ENCODE peak calls at places on chromosomes 2 and 18, in seven cellular contexts. One of them, this sample, is unnamed. For H3K36me3, the result is how much of the 10 kb centered on the place peaks cover.

GRCh38 chr2:180925700-180926099 is 54.7 kb upstream of the UBE2E3 start:
- DNase-seq in SK-N-SH: no peak
- DNase-seq in HCT116: no peak
- DNase-seq in GM12878: no peak
- DNase-seq in H1: no peak
- DNase-seq in endothelial cell of umbilical vein: no peak
- DNase-seq in K562: no peak
- DNase-seq in this sample: no peak

GRCh38 chr2:165268751-165269150 is 29.5 kb downstream of the SCN2A start:
- DNase-seq in endothelial cell of umbilical vein: no peak
- DNase-seq in GM12878: no peak
- DNase-seq in K562: no peak
- DNase-seq in SK-N-SH: no peak
- DNase-seq in HCT116: no peak
- DNase-seq in H1: no peak
- DNase-seq in this sample: no peak

GRCh38 chr2:36511858-36512630 is 85.9 kb downstream of the FEZ2 start:
- DNase-seq in H1: no peak
- DNase-seq in K562: peak
- DNase-seq in GM12878: no peak
- DNase-seq in endothelial cell of umbilical vein: no peak
- DNase-seq in HCT116: no peak
- DNase-seq in SK-N-SH: no peak
- DNase-seq in this sample: no peak

GRCh38 chr2:127566139-127566417 is 30.6 kb downstream of the MYO7B start:
- DNase-seq in endothelial cell of umbilical vein: no peak
- DNase-seq in SK-N-SH: no peak
- DNase-seq in GM12878: no peak
- DNase-seq in K562: no peak
- DNase-seq in HCT116: no peak
- DNase-seq in H1: no peak
- DNase-seq in this sample: no peak

GRCh38 chr18:36665952-36666351 is 162.8 kb downstream of the TPGS2 start:
- DNase-seq in K562: no peak
- DNase-seq in HCT116: no peak
- DNase-seq in H1: no peak
- DNase-seq in GM12878: no peak
- DNase-seq in SK-N-SH: no peak
- DNase-seq in endothelial cell of umbilical vein: no peak
- DNase-seq in this sample: no peak

GRCh38 chr18:5064846-5065245 is 132.2 kb downstream of the AKAIN1 start:
- DNase-seq in HCT116: no peak
- DNase-seq in GM12878: no peak
- DNase-seq in K562: no peak
- DNase-seq in H1: no peak
- DNase-seq in SK-N-SH: no peak
- DNase-seq in endothelial cell of umbilical vein: no peak
- DNase-seq in this sample: peak

GRCh38 chr2:20567159-20567925 is 83.6 kb downstream of the HS1BP3 start:
- DNase-seq in H1: peak
- DNase-seq in HCT116: no peak
- DNase-seq in SK-N-SH: no peak
- DNase-seq in K562: no peak
- DNase-seq in endothelial cell of umbilical vein: peak
- DNase-seq in GM12878: no peak
- DNase-seq in this sample: no peak

GRCh38 chr2:129479892-129480291 is 499.6 kb upstream of the RAB6C start:
- DNase-seq in HCT116: no peak
- DNase-seq in K562: no peak
- DNase-seq in endothelial cell of umbilical vein: no peak
- DNase-seq in SK-N-SH: no peak
- DNase-seq in H1: peak
- DNase-seq in GM12878: no peak
- DNase-seq in this sample: no peak

GRCh38 chr2:134988994-134989605 is 58.1 kb downstream of the MAP3K19 start:
- DNase-seq in GM12878: no peak
- DNase-seq in K562: peak
- DNase-seq in H1: no peak
- DNase-seq in endothelial cell of umbilical vein: peak
- DNase-seq in SK-N-SH: peak
- DNase-seq in HCT116: peak
- DNase-seq in this sample: peak

GRCh38 chr2:206392118-206392517 is 51.2 kb upstream of the ADAM23 start:
- DNase-seq in SK-N-SH: peak
- DNase-seq in HCT116: peak
- DNase-seq in K562: peak
- DNase-seq in H1: peak
- DNase-seq in GM12878: no peak
- DNase-seq in endothelial cell of umbilical vein: peak
- DNase-seq in this sample: no peak

GRCh38 chr18:41820784-41821183 is 134.2 kb upstream of the PIK3C3 start:
- DNase-seq in K562: no peak
- DNase-seq in GM12878: no peak
- DNase-seq in endothelial cell of umbilical vein: no peak
- DNase-seq in SK-N-SH: no peak
- DNase-seq in H1: no peak
- DNase-seq in HCT116: no peak
- DNase-seq in this sample: no peak

DNA sequence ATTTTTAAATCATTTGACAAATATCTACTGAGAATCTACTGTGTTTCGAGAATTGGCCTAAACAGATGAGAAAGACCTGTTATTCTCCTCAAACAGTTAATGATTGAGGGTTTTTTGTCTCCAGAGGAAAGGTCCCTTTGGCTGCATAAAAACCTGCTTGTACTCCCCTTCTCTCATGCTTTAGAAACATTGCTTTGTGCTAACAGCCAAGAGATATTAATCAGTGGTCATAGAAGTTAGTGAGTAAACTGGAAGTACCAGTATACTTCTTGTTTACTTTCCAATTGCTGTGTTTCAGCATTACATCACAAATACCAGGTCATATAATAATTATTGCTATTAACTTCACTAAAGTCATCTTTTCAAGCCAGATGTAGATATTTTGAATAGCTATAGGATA is 34.1 kb downstream of the ITGB6 start:
- DNase-seq in endothelial cell of umbilical vein: no peak
- DNase-seq in SK-N-SH: no peak
- DNase-seq in H1: no peak
- DNase-seq in GM12878: no peak
- DNase-seq in K562: no peak
- DNase-seq in HCT116: no peak
- DNase-seq in this sample: no peak
- TF ChIP-seq POLR2AphosphoS5 in endothelial cell of umbilical vein: no peak
- TF ChIP-seq POLR2AphosphoS5 in SK-N-SH: no peak
- TF ChIP-seq POLR2AphosphoS5 in H1: no peak
- TF ChIP-seq POLR2AphosphoS5 in GM12878: no peak
- TF ChIP-seq POLR2AphosphoS5 in K562: no peak
- TF ChIP-seq POLR2AphosphoS5 in HCT116: no peak
- TF ChIP-seq POLR2AphosphoS5 in this sample: no peak

GRCh38 chr18:23870963-23871362 is 143.6 kb upstream of the TTC39C start:
- DNase-seq in SK-N-SH: no peak
- DNase-seq in HCT116: no peak
- DNase-seq in K562: no peak
- DNase-seq in H1: no peak
- DNase-seq in endothelial cell of umbilical vein: no peak
- DNase-seq in GM12878: no peak
- DNase-seq in this sample: no peak

GRCh38 chr18:23871410-23871809 is 143.1 kb upstream of the TTC39C start:
- DNase-seq in K562: no peak
- DNase-seq in HCT116: no peak
- DNase-seq in GM12878: peak
- DNase-seq in SK-N-SH: peak
- DNase-seq in endothelial cell of umbilical vein: peak
- DNase-seq in H1: no peak
- DNase-seq in this sample: no peak

GRCh38 chr18:23876496-23876895 is 138.1 kb upstream of the TTC39C start:
- DNase-seq in SK-N-SH: no peak
- DNase-seq in GM12878: no peak
- DNase-seq in HCT116: no peak
- DNase-seq in K562: no peak
- DNase-seq in endothelial cell of umbilical vein: no peak
- DNase-seq in H1: no peak
- DNase-seq in this sample: no peak

GRCh38 chr18:23875966-23876365 is 138.6 kb upstream of the TTC39C start:
- DNase-seq in H1: no peak
- DNase-seq in K562: no peak
- DNase-seq in SK-N-SH: no peak
- DNase-seq in GM12878: no peak
- DNase-seq in endothelial cell of umbilical vein: no peak
- DNase-seq in HCT116: no peak
- DNase-seq in this sample: no peak

GRCh38 chr18:23872701-23873550 is 141.6 kb upstream of the TTC39C start:
- DNase-seq in HCT116: peak
- DNase-seq in H1: no peak
- DNase-seq in endothelial cell of umbilical vein: no peak
- DNase-seq in SK-N-SH: no peak
- DNase-seq in K562: no peak
- DNase-seq in GM12878: no peak
- DNase-seq in this sample: no peak
- H3K9ac ChIP-seq in HCT116: peak
- H3K9ac ChIP-seq in H1: no peak
- H3K9ac ChIP-seq in endothelial cell of umbilical vein: no peak
- H3K9ac ChIP-seq in SK-N-SH: no peak
- H3K9ac ChIP-seq in K562: no peak
- H3K9ac ChIP-seq in GM12878: no peak
- H3K9ac ChIP-seq in this sample: no peak

GRCh38 chr2:232815569-232815968 is 39.2 kb upstream of the KCNJ13 start:
- DNase-seq in H1: no peak
- DNase-seq in GM12878: no peak
- DNase-seq in HCT116: no peak
- DNase-seq in endothelial cell of umbilical vein: no peak
- DNase-seq in SK-N-SH: no peak
- DNase-seq in K562: no peak
- DNase-seq in this sample: no peak

GRCh38 chr2:232809349-232810124 is 33.2 kb upstream of the KCNJ13 start:
- DNase-seq in endothelial cell of umbilical vein: no peak
- DNase-seq in H1: no peak
- DNase-seq in K562: no peak
- DNase-seq in GM12878: no peak
- DNase-seq in SK-N-SH: no peak
- DNase-seq in HCT116: no peak
- DNase-seq in this sample: no peak

DNA sequence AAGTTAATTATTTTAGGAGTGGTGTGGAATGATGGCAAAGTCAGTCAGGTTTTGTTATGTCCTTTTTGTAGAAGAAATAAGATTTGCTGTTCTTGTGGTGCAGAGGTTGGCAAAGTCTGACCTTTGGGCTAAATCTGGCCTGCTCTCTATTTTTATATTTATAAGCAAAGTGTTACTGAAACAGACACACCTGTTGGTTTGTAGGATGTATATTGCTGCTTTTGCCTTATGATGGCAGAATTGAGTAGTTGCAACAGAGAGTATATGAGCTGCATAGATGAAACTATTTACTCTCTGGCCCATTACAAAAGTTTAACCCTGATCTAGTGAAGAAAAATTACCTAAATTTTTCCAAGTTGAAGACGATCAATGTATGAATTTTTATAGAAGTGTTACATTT is 34.1 kb upstream of the KCNJ13 start:
- DNase-seq in GM12878: no peak
- DNase-seq in H1: no peak
- DNase-seq in HCT116: no peak
- DNase-seq in K562: no peak
- DNase-seq in endothelial cell of umbilical vein: no peak
- DNase-seq in SK-N-SH: no peak
- DNase-seq in this sample: no peak
- H3K36me3 ChIP-seq in GM12878: under half
- H3K36me3 ChIP-seq in H1: half or more
- H3K36me3 ChIP-seq in HCT116: under half
- H3K36me3 ChIP-seq in K562: half or more
- H3K36me3 ChIP-seq in endothelial cell of umbilical vein: under half
- H3K36me3 ChIP-seq in SK-N-SH: half or more
- H3K36me3 ChIP-seq in this sample: half or more

GRCh38 chr18:74901347-74902169 is 303.9 kb downstream of the ZNF407 start:
- DNase-seq in K562: no peak
- DNase-seq in SK-N-SH: no peak
- DNase-seq in HCT116: no peak
- DNase-seq in H1: no peak
- DNase-seq in GM12878: no peak
- DNase-seq in endothelial cell of umbilical vein: no peak
- DNase-seq in this sample: no peak

GRCh38 chr18:74902170-74902465 is 304.4 kb downstream of the ZNF407 start:
- DNase-seq in K562: no peak
- DNase-seq in endothelial cell of umbilical vein: no peak
- DNase-seq in HCT116: no peak
- DNase-seq in GM12878: no peak
- DNase-seq in H1: no peak
- DNase-seq in SK-N-SH: no peak
- DNase-seq in this sample: no peak

GRCh38 chr18:74906189-74906588 is 302.8 kb downstream of the PTGR3 start:
- DNase-seq in HCT116: no peak
- DNase-seq in endothelial cell of umbilical vein: no peak
- DNase-seq in H1: no peak
- DNase-seq in SK-N-SH: no peak
- DNase-seq in GM12878: no peak
- DNase-seq in K562: no peak
- DNase-seq in this sample: no peak

GRCh38 chr18:74899554-74899953 is 301.9 kb downstream of the ZNF407 start:
- DNase-seq in GM12878: no peak
- DNase-seq in K562: no peak
- DNase-seq in SK-N-SH: no peak
- DNase-seq in endothelial cell of umbilical vein: no peak
- DNase-seq in HCT116: no peak
- DNase-seq in H1: no peak
- DNase-seq in this sample: no peak

DNA sequence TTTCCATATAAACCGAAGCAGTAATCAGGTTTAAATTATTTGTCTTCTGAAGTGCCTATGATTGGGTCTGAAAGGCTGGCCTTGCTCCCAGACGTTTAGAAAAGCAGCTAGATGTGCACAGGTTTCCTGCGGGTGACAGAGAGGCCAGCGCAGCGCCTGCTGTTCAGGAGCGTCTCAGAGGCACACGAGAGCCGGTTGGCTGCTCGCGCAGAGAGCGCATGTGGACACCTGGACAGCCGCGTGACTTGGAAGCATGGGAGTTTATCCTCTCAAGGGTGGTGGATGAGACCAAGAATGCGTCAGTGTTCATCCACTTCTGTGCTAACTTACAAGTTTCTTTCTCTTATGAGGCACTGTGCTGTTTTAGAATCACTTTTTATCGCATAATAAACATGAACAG is 303.7 kb downstream of the PTGR3 start:
- DNase-seq in H1: no peak
- DNase-seq in K562: no peak
- DNase-seq in endothelial cell of umbilical vein: no peak
- DNase-seq in HCT116: no peak
- DNase-seq in SK-N-SH: no peak
- DNase-seq in GM12878: no peak
- DNase-seq in this sample: no peak
- TF ChIP-seq POLR2AphosphoS5 in H1: no peak
- TF ChIP-seq POLR2AphosphoS5 in K562: no peak
- TF ChIP-seq POLR2AphosphoS5 in endothelial cell of umbilical vein: no peak
- TF ChIP-seq POLR2AphosphoS5 in HCT116: no peak
- TF ChIP-seq POLR2AphosphoS5 in SK-N-SH: no peak
- TF ChIP-seq POLR2AphosphoS5 in GM12878: no peak
- TF ChIP-seq POLR2AphosphoS5 in this sample: no peak

GRCh38 chr18:8468911-8469310 is 140.3 kb upstream of the RAB12 start:
- DNase-seq in SK-N-SH: no peak
- DNase-seq in endothelial cell of umbilical vein: peak
- DNase-seq in GM12878: no peak
- DNase-seq in K562: no peak
- DNase-seq in H1: peak
- DNase-seq in HCT116: no peak
- DNase-seq in this sample: no peak
- H3K9ac ChIP-seq in SK-N-SH: no peak
- H3K9ac ChIP-seq in endothelial cell of umbilical vein: no peak
- H3K9ac ChIP-seq in GM12878: no peak
- H3K9ac ChIP-seq in K562: no peak
- H3K9ac ChIP-seq in H1: no peak
- H3K9ac ChIP-seq in HCT116: no peak
- H3K9ac ChIP-seq in this sample: no peak

This sample was measured in SK-N-MC.